ENCODE peak calls at places on chromosomes 6 and 20, in six cellular contexts. X, W, C, K, V and R are unnamed samples.

GRCh38 chr6:35486005-35486925 is 10.6 kb downstream of the TEAD3 start:
- DNase-seq in X (no peak), W (no peak), C (no peak), K (no peak), V (peak), R (no peak)

GRCh38 chr6:2990179-2990931 is 9.3 kb upstream of the NQO2 start:
- DNase-seq in X (no peak), W (no peak), C (no peak), K (no peak), V (no peak), R (no peak)

GRCh38 chr6:133225560-133225959 is 15.6 kb upstream of the EYA4 start:
- DNase-seq in X (no peak), W (no peak), C (no peak), K (no peak), V (no peak), R (no peak)

GRCh38 chr6:99592900-99593299 is 13.7 kb upstream of the PRDM13 start:
- DNase-seq in X (no peak), W (no peak), C (no peak), K (no peak), V (no peak), R (no peak)

GRCh38 chr20:49832632-49833327 is 20.2 kb downstream of the SLC9A8 start:
- DNase-seq in X (no peak), W (peak), C (no peak), K (no peak), V (no peak), R (no peak)

GRCh38 chr6:44422534-44422933 is 35.0 kb downstream of the CDC5L start:
- DNase-seq in X (no peak), W (no peak), C (no peak), K (no peak), V (no peak), R (no peak)

GRCh38 chr6:50826803-50827202 is 8.1 kb downstream of the TFAP2B start:
- DNase-seq in X (no peak), W (no peak), C (no peak), K (no peak), V (no peak), R (no peak)

GRCh38 chr6:119361209-119361608 is 11.6 kb upstream of the MAN1A1 start:
- DNase-seq in X (no peak), W (no peak), C (no peak), K (no peak), V (no peak), R (no peak)

GRCh38 chr20:60050193-60050960 is 92.2 kb downstream of the CDH26 start:
- DNase-seq in X (no peak), W (peak), C (peak), K (no peak), V (no peak), R (no peak)

GRCh38 chr20:60132827-60133549 is 174.8 kb downstream of the CDH26 start:
- DNase-seq in X (no peak), W (no peak), C (no peak), K (no peak), V (no peak), R (no peak)

GRCh38 chr6:116127771-116128493 is 2.0 kb upstream of the COL10A1 start:
- DNase-seq in X (no peak), W (peak), C (no peak), K (no peak), V (no peak), R (no peak)

GRCh38 chr20:52864895-52865590 is 107.1 kb upstream of the TSHZ2 start:
- DNase-seq in X (no peak), W (no peak), C (no peak), K (no peak), V (no peak), R (no peak)

GRCh38 chr6:134564705-134565104 is 246.8 kb upstream of the SGK1 start:
- DNase-seq in X (no peak), W (peak), C (no peak), K (no peak), V (no peak), R (no peak)

GRCh38 chr20:17614176-17614811 is 44.4 kb downstream of the DSTN start:
- DNase-seq in X (no peak), W (no peak), C (no peak), K (no peak), V (peak), R (no peak)

GRCh38 chr20:2865630-2866029 is 7.7 kb upstream of the PTPRA start:
- DNase-seq in X (no peak), W (no peak), C (no peak), K (no peak), V (no peak), R (no peak)

GRCh38 chr6:134647861-134648260 is 302.0 kb downstream of the ALDH8A1 start:
- DNase-seq in X (no peak), W (no peak), C (no peak), K (no peak), V (no peak), R (no peak)

GRCh38 chr20:22984008-22984407 is 51.1 kb upstream of the SSTR4 start:
- DNase-seq in X (no peak), W (no peak), C (no peak), K (no peak), V (no peak), R (no peak)

GRCh38 chr6:85240787-85241186 is 209.1 kb upstream of the NT5E start:
- DNase-seq in X (no peak), W (no peak), C (no peak), K (no peak), V (no peak), R (no peak)

DNA sequence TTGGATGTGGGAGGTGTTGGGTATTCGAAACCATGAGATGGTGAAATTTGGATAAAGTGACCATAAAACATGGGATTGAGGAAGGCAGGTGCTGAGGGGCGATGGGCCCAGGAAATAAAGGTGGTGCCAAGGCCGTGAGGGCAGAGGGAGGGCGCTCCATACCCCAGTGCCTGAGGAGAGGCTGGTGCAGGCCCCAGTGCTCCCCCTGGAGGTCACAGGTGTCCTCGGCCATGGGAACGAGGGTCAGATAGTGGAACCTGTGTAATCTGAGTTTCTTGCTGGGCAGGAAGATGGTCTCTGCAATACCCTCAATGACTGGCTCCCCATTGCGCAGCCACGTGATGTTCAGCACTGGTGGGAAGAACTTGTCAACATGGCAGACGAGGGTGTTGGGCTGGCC is 16.2 kb downstream of the HLA-DPB1 start:
- DNase-seq in X (no peak), W (peak), C (no peak), K (peak), V (peak), R (no peak)
- TF ChIP-seq TAF1 in X (no peak), W (no peak), C (no peak), K (no peak), V (no peak), R (no peak)

GRCh38 chr6:38673397-38674165 is 29.4 kb downstream of the GLO1 start:
- DNase-seq in X (peak), W (no peak), C (no peak), K (no peak), V (no peak), R (no peak)
- TF ChIP-seq TAF1 in X (no peak), W (no peak), C (no peak), K (no peak), V (no peak), R (no peak)

GRCh38 chr6:32293695-32294094 is 69.8 kb upstream of the NOTCH4 start:
- DNase-seq in X (no peak), W (no peak), C (no peak), K (no peak), V (no peak), R (no peak)

GRCh38 chr6:32290886-32291450 is 67.1 kb upstream of the NOTCH4 start:
- DNase-seq in X (no peak), W (no peak), C (no peak), K (no peak), V (no peak), R (no peak)

GRCh38 chr6:32288426-32288825 is 64.6 kb upstream of the NOTCH4 start:
- DNase-seq in X (no peak), W (no peak), C (no peak), K (no peak), V (no peak), R (no peak)

GRCh38 chr6:32294566-32294965 is 70.7 kb upstream of the NOTCH4 start:
- DNase-seq in X (no peak), W (no peak), C (no peak), K (no peak), V (no peak), R (no peak)

GRCh38 chr6:32291549-32291948 is 67.7 kb upstream of the NOTCH4 start:
- DNase-seq in X (no peak), W (no peak), C (no peak), K (no peak), V (no peak), R (no peak)
- TF ChIP-seq TAF1 in X (no peak), W (no peak), C (no peak), K (no peak), V (no peak), R (no peak)

GRCh38 chr6:114240800-114241199 is 102.0 kb downstream of the HS3ST5 start:
- DNase-seq in X (no peak), W (no peak), C (no peak), K (no peak), V (no peak), R (no peak)
- TF ChIP-seq TAF1 in X (no peak), W (no peak), C (no peak), K (no peak), V (no peak), R (no peak)

GRCh38 chr20:8807480-8808179 is 261.3 kb upstream of the PLCB4 start:
- DNase-seq in X (no peak), W (no peak), C (no peak), K (no peak), V (no peak), R (no peak)

GRCh38 chr20:8811801-8812594 is 256.9 kb upstream of the PLCB4 start:
- DNase-seq in X (no peak), W (no peak), C (no peak), K (no peak), V (no peak), R (no peak)

GRCh38 chr20:8808180-8808535 is 260.7 kb upstream of the PLCB4 start:
- DNase-seq in X (no peak), W (no peak), C (no peak), K (no peak), V (no peak), R (no peak)

GRCh38 chr20:8809107-8809953 is 259.6 kb upstream of the PLCB4 start:
- DNase-seq in X (no peak), W (peak), C (no peak), K (no peak), V (no peak), R (no peak)

GRCh38 chr20:8812818-8813217 is 256.1 kb upstream of the PLCB4 start:
- DNase-seq in X (no peak), W (no peak), C (peak), K (no peak), V (no peak), R (no peak)
- TF ChIP-seq TAF1 in X (no peak), W (no peak), C (no peak), K (no peak), V (no peak), R (no peak)